ENCODE peak calls at places on chromosomes 7 and 10, in ten cellular contexts. One of them, this sample, is unnamed. For H3K4me1, the result is how much of the 10 kb centered on the place peaks cover.

GRCh38 chr7:72326365-72326764 is 85.8 kb downstream of the CALN1 start:
- DNase-seq in A549: no peak
- DNase-seq in heart left ventricle: no peak
- DNase-seq in IMR-90: no peak
- DNase-seq in stomach: no peak
- DNase-seq in adrenal gland: no peak
- DNase-seq in transverse colon: no peak
- DNase-seq in prostate gland: no peak
- DNase-seq in spleen: no peak
- DNase-seq in ovary: no peak
- DNase-seq in this sample: no peak

GRCh38 chr10:49109669-49110335 is 5.5 kb downstream of the VSTM4 start:
- DNase-seq in A549: no peak
- DNase-seq in heart left ventricle: peak
- DNase-seq in IMR-90: peak
- DNase-seq in stomach: peak
- DNase-seq in adrenal gland: peak
- DNase-seq in transverse colon: peak
- DNase-seq in prostate gland: no peak
- DNase-seq in spleen: no peak
- DNase-seq in ovary: peak
- DNase-seq in this sample: no peak

GRCh38 chr7:74317146-74317782 is 28.1 kb downstream of the CLIP2 start:
- DNase-seq in A549: no peak
- DNase-seq in heart left ventricle: no peak
- DNase-seq in IMR-90: no peak
- DNase-seq in stomach: no peak
- DNase-seq in adrenal gland: no peak
- DNase-seq in transverse colon: no peak
- DNase-seq in prostate gland: no peak
- DNase-seq in spleen: no peak
- DNase-seq in ovary: no peak
- DNase-seq in this sample: no peak

GRCh38 chr10:132392811-132393694 is 3.9 kb upstream of the PWWP2B start:
- DNase-seq in A549: no peak
- DNase-seq in heart left ventricle: no peak
- DNase-seq in IMR-90: peak
- DNase-seq in stomach: no peak
- DNase-seq in adrenal gland: peak
- DNase-seq in transverse colon: peak
- DNase-seq in prostate gland: no peak
- DNase-seq in spleen: peak
- DNase-seq in ovary: peak
- DNase-seq in this sample: no peak

GRCh38 chr7:135789956-135790355 is 41.3 kb upstream of the FAM180A start:
- DNase-seq in A549: no peak
- DNase-seq in heart left ventricle: no peak
- DNase-seq in IMR-90: no peak
- DNase-seq in stomach: no peak
- DNase-seq in adrenal gland: no peak
- DNase-seq in transverse colon: no peak
- DNase-seq in prostate gland: no peak
- DNase-seq in spleen: no peak
- DNase-seq in ovary: no peak
- DNase-seq in this sample: no peak

GRCh38 chr7:137771679-137772078 is 75.1 kb downstream of the DGKI start:
- DNase-seq in A549: no peak
- DNase-seq in heart left ventricle: no peak
- DNase-seq in IMR-90: peak
- DNase-seq in stomach: no peak
- DNase-seq in adrenal gland: no peak
- DNase-seq in transverse colon: no peak
- DNase-seq in prostate gland: no peak
- DNase-seq in spleen: no peak
- DNase-seq in ovary: no peak
- DNase-seq in this sample: no peak

GRCh38 chr10:22551966-22552365 is 162.4 kb downstream of the PIP4K2A start:
- DNase-seq in A549: no peak
- DNase-seq in heart left ventricle: no peak
- DNase-seq in IMR-90: no peak
- DNase-seq in stomach: no peak
- DNase-seq in adrenal gland: no peak
- DNase-seq in transverse colon: no peak
- DNase-seq in prostate gland: no peak
- DNase-seq in spleen: no peak
- DNase-seq in ovary: no peak
- DNase-seq in this sample: no peak

GRCh38 chr7:94562525-94562924 is 52.9 kb downstream of the CASD1 start:
- DNase-seq in A549: no peak
- DNase-seq in heart left ventricle: no peak
- DNase-seq in IMR-90: peak
- DNase-seq in stomach: no peak
- DNase-seq in adrenal gland: no peak
- DNase-seq in transverse colon: no peak
- DNase-seq in prostate gland: no peak
- DNase-seq in spleen: no peak
- DNase-seq in ovary: no peak
- DNase-seq in this sample: no peak

GRCh38 chr7:7219216-7219615 is 36.9 kb downstream of the C1GALT1 start:
- DNase-seq in A549: no peak
- DNase-seq in heart left ventricle: no peak
- DNase-seq in IMR-90: no peak
- DNase-seq in stomach: no peak
- DNase-seq in adrenal gland: no peak
- DNase-seq in transverse colon: no peak
- DNase-seq in prostate gland: no peak
- DNase-seq in spleen: no peak
- DNase-seq in ovary: no peak
- DNase-seq in this sample: no peak

GRCh38 chr10:58017719-58018367 is 249.9 kb downstream of the IPMK start:
- DNase-seq in A549: peak
- DNase-seq in heart left ventricle: no peak
- DNase-seq in IMR-90: peak
- DNase-seq in stomach: no peak
- DNase-seq in adrenal gland: no peak
- DNase-seq in transverse colon: no peak
- DNase-seq in prostate gland: no peak
- DNase-seq in spleen: no peak
- DNase-seq in ovary: no peak
- DNase-seq in this sample: no peak

GRCh38 chr7:15015545-15016314 is 113.2 kb upstream of the DGKB start:
- DNase-seq in A549: peak
- DNase-seq in heart left ventricle: peak
- DNase-seq in IMR-90: peak
- DNase-seq in stomach: peak
- DNase-seq in adrenal gland: peak
- DNase-seq in transverse colon: no peak
- DNase-seq in prostate gland: peak
- DNase-seq in spleen: no peak
- DNase-seq in ovary: no peak
- DNase-seq in this sample: no peak

GRCh38 chr10:123704812-123705211 is 38.7 kb downstream of the GPR26 start:
- DNase-seq in A549: no peak
- DNase-seq in heart left ventricle: no peak
- DNase-seq in IMR-90: no peak
- DNase-seq in stomach: no peak
- DNase-seq in adrenal gland: no peak
- DNase-seq in transverse colon: no peak
- DNase-seq in prostate gland: no peak
- DNase-seq in spleen: no peak
- DNase-seq in ovary: no peak
- DNase-seq in this sample: no peak

GRCh38 chr10:77643795-77644468 is 6.3 kb upstream of the KCNMA1 start:
- DNase-seq in A549: peak
- DNase-seq in heart left ventricle: no peak
- DNase-seq in IMR-90: peak
- DNase-seq in stomach: peak
- DNase-seq in adrenal gland: peak
- DNase-seq in transverse colon: peak
- DNase-seq in prostate gland: peak
- DNase-seq in spleen: no peak
- DNase-seq in ovary: peak
- DNase-seq in this sample: no peak

GRCh38 chr10:75019360-75019759 is 92.1 kb upstream of the SAMD8 start:
- DNase-seq in A549: no peak
- DNase-seq in heart left ventricle: no peak
- DNase-seq in IMR-90: peak
- DNase-seq in stomach: no peak
- DNase-seq in adrenal gland: no peak
- DNase-seq in transverse colon: no peak
- DNase-seq in prostate gland: no peak
- DNase-seq in spleen: no peak
- DNase-seq in ovary: no peak
- DNase-seq in this sample: no peak

GRCh38 chr10:47019546-47019945 is 108.3 kb downstream of the PTPN20 start:
- DNase-seq in A549: no peak
- DNase-seq in heart left ventricle: no peak
- DNase-seq in IMR-90: no peak
- DNase-seq in stomach: no peak
- DNase-seq in adrenal gland: no peak
- DNase-seq in transverse colon: no peak
- DNase-seq in prostate gland: peak
- DNase-seq in spleen: no peak
- DNase-seq in ovary: no peak
- DNase-seq in this sample: no peak

GRCh38 chr7:64839910-64840309 is 45.7 kb downstream of the ZNF138 start:
- DNase-seq in A549: no peak
- DNase-seq in heart left ventricle: no peak
- DNase-seq in IMR-90: no peak
- DNase-seq in stomach: no peak
- DNase-seq in adrenal gland: no peak
- DNase-seq in transverse colon: no peak
- DNase-seq in prostate gland: no peak
- DNase-seq in spleen: no peak
- DNase-seq in ovary: no peak
- DNase-seq in this sample: no peak

GRCh38 chr7:64834989-64835388 is 40.8 kb downstream of the ZNF138 start:
- DNase-seq in A549: no peak
- DNase-seq in heart left ventricle: no peak
- DNase-seq in IMR-90: no peak
- DNase-seq in stomach: no peak
- DNase-seq in adrenal gland: no peak
- DNase-seq in transverse colon: no peak
- DNase-seq in prostate gland: no peak
- DNase-seq in spleen: no peak
- DNase-seq in ovary: no peak
- DNase-seq in this sample: no peak

DNA sequence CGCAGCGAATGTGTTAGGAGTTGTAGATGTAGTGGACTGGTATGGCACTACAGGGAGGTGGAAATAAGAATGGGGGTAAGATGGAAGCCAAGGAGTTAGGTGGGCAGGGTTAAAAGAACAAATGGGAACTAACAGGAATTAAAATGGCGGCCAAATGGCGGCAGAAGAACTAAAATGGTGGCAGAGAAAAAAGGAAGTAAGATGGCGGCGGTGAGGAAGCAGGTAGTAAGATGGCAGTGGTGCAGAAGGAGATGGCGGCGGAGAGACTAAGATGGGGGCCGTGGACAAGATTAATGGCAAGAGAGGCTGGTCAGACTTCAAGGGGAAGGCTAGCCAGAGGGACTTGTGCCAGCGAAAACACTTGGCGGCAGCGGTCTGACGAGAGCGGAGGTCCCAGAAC is 44.5 kb downstream of the ZNF138 start:
- DNase-seq in A549: no peak
- DNase-seq in heart left ventricle: no peak
- DNase-seq in IMR-90: no peak
- DNase-seq in stomach: no peak
- DNase-seq in adrenal gland: no peak
- DNase-seq in transverse colon: no peak
- DNase-seq in prostate gland: no peak
- DNase-seq in spleen: no peak
- DNase-seq in ovary: no peak
- DNase-seq in this sample: no peak
- TF ChIP-seq POLR2A in A549: no peak
- TF ChIP-seq POLR2A in heart left ventricle: no peak
- TF ChIP-seq POLR2A in IMR-90: no peak
- TF ChIP-seq POLR2A in stomach: no peak
- TF ChIP-seq POLR2A in adrenal gland: no peak
- TF ChIP-seq POLR2A in transverse colon: no peak
- TF ChIP-seq POLR2A in prostate gland: no peak
- TF ChIP-seq POLR2A in spleen: no peak
- TF ChIP-seq POLR2A in ovary: no peak
- TF ChIP-seq POLR2A in this sample: no peak

GRCh38 chr7:802500-803242 is 29.6 kb upstream of the SUN1 start:
- DNase-seq in A549: no peak
- DNase-seq in heart left ventricle: no peak
- DNase-seq in IMR-90: no peak
- DNase-seq in stomach: no peak
- DNase-seq in adrenal gland: no peak
- DNase-seq in transverse colon: no peak
- DNase-seq in prostate gland: no peak
- DNase-seq in spleen: peak
- DNase-seq in ovary: peak
- DNase-seq in this sample: no peak
- H3K4me3 ChIP-seq in A549: no peak
- H3K4me3 ChIP-seq in heart left ventricle: peak
- H3K4me3 ChIP-seq in IMR-90: no peak
- H3K4me3 ChIP-seq in stomach: peak
- H3K4me3 ChIP-seq in adrenal gland: no peak
- H3K4me3 ChIP-seq in transverse colon: no peak
- H3K4me3 ChIP-seq in prostate gland: no peak
- H3K4me3 ChIP-seq in spleen: no peak
- H3K4me3 ChIP-seq in ovary: no peak
- H3K4me3 ChIP-seq in this sample: peak

DNA sequence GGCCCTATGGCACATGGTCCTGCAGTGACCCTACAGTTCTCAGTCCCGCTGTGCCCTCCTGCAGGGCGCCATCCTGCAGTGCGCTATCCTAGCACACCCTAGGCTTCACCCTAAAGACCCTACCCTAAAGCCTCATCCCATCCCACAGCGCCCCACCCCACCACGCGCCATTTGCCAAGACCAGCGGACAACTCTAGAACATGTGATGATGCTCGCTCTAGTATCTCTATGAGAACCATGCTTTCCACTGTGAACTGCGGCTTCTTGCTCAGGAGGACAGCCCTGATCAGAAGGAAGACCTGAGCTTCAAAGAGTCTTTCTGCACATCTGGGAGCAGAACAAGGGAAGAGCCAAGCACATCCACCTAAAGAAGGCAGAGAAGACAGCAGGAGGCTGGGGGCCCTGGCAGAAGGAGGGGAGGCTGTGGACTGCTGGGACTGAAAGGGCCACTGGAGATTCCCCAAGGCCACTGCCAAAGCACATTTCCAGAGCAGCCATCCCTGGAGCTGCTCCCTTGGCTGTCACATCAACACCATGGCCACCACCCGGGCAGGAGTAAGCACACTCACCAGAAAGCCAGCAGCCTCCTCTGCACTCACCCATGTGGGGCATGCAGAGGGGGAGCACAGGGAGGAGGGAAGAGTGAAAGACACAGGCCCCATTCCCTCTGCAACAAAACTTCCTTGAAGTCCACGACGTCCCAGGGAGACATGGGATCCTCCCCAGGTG is 134.1 kb downstream of the TNS3 start:
- DNase-seq in A549: no peak
- DNase-seq in heart left ventricle: no peak
- DNase-seq in IMR-90: no peak
- DNase-seq in stomach: no peak
- DNase-seq in adrenal gland: peak
- DNase-seq in transverse colon: no peak
- DNase-seq in prostate gland: no peak
- DNase-seq in spleen: no peak
- DNase-seq in ovary: no peak
- DNase-seq in this sample: no peak
- H3K4me1 ChIP-seq in A549: half or more
- H3K4me1 ChIP-seq in heart left ventricle: under half
- H3K4me1 ChIP-seq in IMR-90: under half
- H3K4me1 ChIP-seq in stomach: half or more
- H3K4me1 ChIP-seq in adrenal gland: half or more
- H3K4me1 ChIP-seq in transverse colon: under half
- H3K4me1 ChIP-seq in prostate gland: under half
- H3K4me1 ChIP-seq in spleen: under half
- H3K4me1 ChIP-seq in ovary: under half
- H3K4me1 ChIP-seq in this sample: under half

GRCh38 chr7:100680589-100681271 is 7.2 kb downstream of the GNB2 start:
- DNase-seq in A549: no peak
- DNase-seq in heart left ventricle: no peak
- DNase-seq in IMR-90: no peak
- DNase-seq in stomach: no peak
- DNase-seq in adrenal gland: peak
- DNase-seq in transverse colon: peak
- DNase-seq in prostate gland: no peak
- DNase-seq in spleen: peak
- DNase-seq in ovary: peak
- DNase-seq in this sample: no peak
- TF ChIP-seq POLR2A in A549: no peak
- TF ChIP-seq POLR2A in heart left ventricle: no peak
- TF ChIP-seq POLR2A in IMR-90: no peak
- TF ChIP-seq POLR2A in stomach: no peak
- TF ChIP-seq POLR2A in adrenal gland: no peak
- TF ChIP-seq POLR2A in transverse colon: no peak
- TF ChIP-seq POLR2A in prostate gland: no peak
- TF ChIP-seq POLR2A in spleen: no peak
- TF ChIP-seq POLR2A in ovary: no peak
- TF ChIP-seq POLR2A in this sample: no peak